ENCODE peak calls at places on chromosome 11, in nine cellular contexts. One of them, this sample, is unnamed.

GRCh38 chr11:119370486-119371046 is 10.9 kb downstream of the USP2 start:
- DNase-seq in MM.1S: peak; percentile 64
- DNase-seq in left ventricle myocardium inferior: peak; percentile 68
- DNase-seq in fibroblast of villous mesenchyme: peak; percentile 43
- DNase-seq in cardiac fibroblast: no peak
- DNase-seq in colonic mucosa: peak; percentile 66
- DNase-seq in Ammon's horn: no peak
- DNase-seq in heart left ventricle: peak; percentile 75
- DNase-seq in endothelial cell: no peak
- DNase-seq in this sample: no peak

GRCh38 chr11:5689551-5689983 is at the start of gene TRIM22:
- DNase-seq in fibroblast of villous mesenchyme: peak; percentile 85
- DNase-seq in cardiac fibroblast: peak; percentile 84
- DNase-seq in MM.1S: peak; percentile 74
- DNase-seq in left ventricle myocardium inferior: peak; percentile 20
- DNase-seq in heart left ventricle: peak; percentile 46
- DNase-seq in endothelial cell: no peak
- DNase-seq in colonic mucosa: peak; percentile 58
- DNase-seq in Ammon's horn: peak; percentile 64
- DNase-seq in this sample: no peak

GRCh38 chr11:92552942-92553341 is 328.3 kb downstream of the FAT3 start:
- DNase-seq in cardiac fibroblast: peak; percentile 4
- DNase-seq in colonic mucosa: no peak
- DNase-seq in Ammon's horn: no peak
- DNase-seq in fibroblast of villous mesenchyme: peak; percentile 7
- DNase-seq in endothelial cell: no peak
- DNase-seq in left ventricle myocardium inferior: no peak
- DNase-seq in MM.1S: peak; percentile 8
- DNase-seq in heart left ventricle: no peak
- DNase-seq in this sample: no peak

GRCh38 chr11:61728066-61728939 is 24.1 kb upstream of the MYRF start:
- DNase-seq in left ventricle myocardium inferior: no peak
- DNase-seq in MM.1S: no peak
- DNase-seq in Ammon's horn: no peak
- DNase-seq in cardiac fibroblast: no peak
- DNase-seq in heart left ventricle: no peak
- DNase-seq in endothelial cell: no peak
- DNase-seq in fibroblast of villous mesenchyme: no peak
- DNase-seq in colonic mucosa: no peak
- DNase-seq in this sample: no peak

GRCh38 chr11:117438371-117439000 is 110.8 kb downstream of the CEP164 start:
- DNase-seq in cardiac fibroblast: peak; percentile 4
- DNase-seq in fibroblast of villous mesenchyme: no peak
- DNase-seq in colonic mucosa: no peak
- DNase-seq in MM.1S: no peak
- DNase-seq in endothelial cell: no peak
- DNase-seq in heart left ventricle: no peak
- DNase-seq in Ammon's horn: peak; percentile 65
- DNase-seq in left ventricle myocardium inferior: no peak
- DNase-seq in this sample: no peak

GRCh38 chr11:65414776-65415498 is 7.7 kb upstream of the NEAT1 start:
- DNase-seq in cardiac fibroblast: peak; percentile 16
- DNase-seq in left ventricle myocardium inferior: peak; percentile 9
- DNase-seq in fibroblast of villous mesenchyme: peak; percentile 37
- DNase-seq in endothelial cell: no peak
- DNase-seq in colonic mucosa: no peak
- DNase-seq in heart left ventricle: no peak
- DNase-seq in Ammon's horn: peak; percentile 39
- DNase-seq in MM.1S: no peak
- DNase-seq in this sample: no peak

GRCh38 chr11:57643802-57644201 is 5.9 kb downstream of the YPEL4 start:
- DNase-seq in MM.1S: no peak
- DNase-seq in cardiac fibroblast: peak; percentile 71
- DNase-seq in colonic mucosa: no peak
- DNase-seq in heart left ventricle: no peak
- DNase-seq in fibroblast of villous mesenchyme: peak; percentile 38
- DNase-seq in endothelial cell: no peak
- DNase-seq in Ammon's horn: no peak
- DNase-seq in left ventricle myocardium inferior: no peak
- DNase-seq in this sample: no peak

GRCh38 chr11:19849107-19849789 is 136.6 kb downstream of the NAV2 start:
- DNase-seq in heart left ventricle: no peak
- DNase-seq in left ventricle myocardium inferior: peak; percentile 25
- DNase-seq in fibroblast of villous mesenchyme: peak; percentile 12
- DNase-seq in colonic mucosa: no peak
- DNase-seq in Ammon's horn: no peak
- DNase-seq in cardiac fibroblast: peak; percentile 55
- DNase-seq in MM.1S: no peak
- DNase-seq in endothelial cell: no peak
- DNase-seq in this sample: peak; percentile 84

GRCh38 chr11:36258730-36259360 is 30.4 kb downstream of the COMMD9 start:
- DNase-seq in endothelial cell: peak; percentile 75
- DNase-seq in Ammon's horn: peak; percentile 80
- DNase-seq in fibroblast of villous mesenchyme: peak; percentile 84
- DNase-seq in left ventricle myocardium inferior: peak; percentile 32
- DNase-seq in colonic mucosa: peak; percentile 31
- DNase-seq in heart left ventricle: peak; percentile 47
- DNase-seq in cardiac fibroblast: peak; percentile 91
- DNase-seq in MM.1S: peak; percentile 43
- DNase-seq in this sample: peak; percentile 62

GRCh38 chr11:118921929-118922744 is 3.6 kb downstream of the BCL9L start:
- DNase-seq in colonic mucosa: peak; percentile 87
- DNase-seq in left ventricle myocardium inferior: peak; percentile 87
- DNase-seq in MM.1S: no peak
- DNase-seq in Ammon's horn: peak; percentile 77
- DNase-seq in fibroblast of villous mesenchyme: peak; percentile 88
- DNase-seq in cardiac fibroblast: peak; percentile 96
- DNase-seq in endothelial cell: peak; percentile 18
- DNase-seq in heart left ventricle: peak; percentile 82
- DNase-seq in this sample: peak; percentile 95

GRCh38 chr11:60813324-60813723 is 28.2 kb downstream of the MS4A10 start:
- DNase-seq in fibroblast of villous mesenchyme: no peak
- DNase-seq in Ammon's horn: no peak
- DNase-seq in MM.1S: no peak
- DNase-seq in cardiac fibroblast: no peak
- DNase-seq in endothelial cell: no peak
- DNase-seq in left ventricle myocardium inferior: no peak
- DNase-seq in colonic mucosa: no peak
- DNase-seq in heart left ventricle: no peak
- DNase-seq in this sample: no peak

GRCh38 chr11:13009921-13010736 is 1.0 kb downstream of the RASSF10 start:
- DNase-seq in colonic mucosa: peak; percentile 46
- DNase-seq in endothelial cell: peak; percentile 51
- DNase-seq in left ventricle myocardium inferior: no peak
- DNase-seq in MM.1S: no peak
- DNase-seq in Ammon's horn: no peak
- DNase-seq in fibroblast of villous mesenchyme: no peak
- DNase-seq in heart left ventricle: peak; percentile 13
- DNase-seq in cardiac fibroblast: no peak
- DNase-seq in this sample: peak; percentile 45

GRCh38 chr11:114346709-114347141 is 50.5 kb downstream of the NNMT start:
- DNase-seq in Ammon's horn: no peak
- DNase-seq in left ventricle myocardium inferior: no peak
- DNase-seq in colonic mucosa: no peak
- DNase-seq in cardiac fibroblast: no peak
- DNase-seq in fibroblast of villous mesenchyme: peak; percentile 39
- DNase-seq in endothelial cell: no peak
- DNase-seq in heart left ventricle: no peak
- DNase-seq in MM.1S: peak; percentile 21
- DNase-seq in this sample: no peak

GRCh38 chr11:3893311-3893710 is 37.8 kb downstream of the STIM1 start:
- DNase-seq in Ammon's horn: no peak
- DNase-seq in heart left ventricle: no peak
- DNase-seq in MM.1S: no peak
- DNase-seq in cardiac fibroblast: no peak
- DNase-seq in colonic mucosa: no peak
- DNase-seq in left ventricle myocardium inferior: no peak
- DNase-seq in fibroblast of villous mesenchyme: no peak
- DNase-seq in endothelial cell: no peak
- DNase-seq in this sample: no peak

GRCh38 chr11:47860526-47860925 is 12.4 kb upstream of the NUP160 start:
- DNase-seq in fibroblast of villous mesenchyme: no peak
- DNase-seq in MM.1S: no peak
- DNase-seq in colonic mucosa: no peak
- DNase-seq in left ventricle myocardium inferior: no peak
- DNase-seq in cardiac fibroblast: no peak
- DNase-seq in endothelial cell: no peak
- DNase-seq in Ammon's horn: no peak
- DNase-seq in heart left ventricle: no peak
- DNase-seq in this sample: no peak

GRCh38 chr11:110196241-110196754 is 100.1 kb downstream of the RDX start:
- DNase-seq in Ammon's horn: no peak
- DNase-seq in endothelial cell: no peak
- DNase-seq in fibroblast of villous mesenchyme: peak; percentile 83
- DNase-seq in left ventricle myocardium inferior: no peak
- DNase-seq in heart left ventricle: no peak
- DNase-seq in MM.1S: no peak
- DNase-seq in colonic mucosa: no peak
- DNase-seq in cardiac fibroblast: peak; percentile 75
- DNase-seq in this sample: no peak

GRCh38 chr11:78070606-78071005 is 6.9 kb downstream of the THRSP start:
- DNase-seq in cardiac fibroblast: no peak
- DNase-seq in Ammon's horn: no peak
- DNase-seq in heart left ventricle: no peak
- DNase-seq in left ventricle myocardium inferior: no peak
- DNase-seq in colonic mucosa: no peak
- DNase-seq in fibroblast of villous mesenchyme: no peak
- DNase-seq in MM.1S: no peak
- DNase-seq in endothelial cell: no peak
- DNase-seq in this sample: no peak

GRCh38 chr11:13384837-13385417 is 78.1 kb downstream of the BTBD10 start:
- DNase-seq in cardiac fibroblast: peak; percentile 73
- DNase-seq in MM.1S: peak; percentile 25
- DNase-seq in colonic mucosa: peak; percentile 36
- DNase-seq in left ventricle myocardium inferior: no peak
- DNase-seq in heart left ventricle: no peak
- DNase-seq in Ammon's horn: peak; percentile 46
- DNase-seq in endothelial cell: peak; percentile 60
- DNase-seq in fibroblast of villous mesenchyme: peak; percentile 45
- DNase-seq in this sample: peak; percentile 23

GRCh38 chr11:84817998-84818397 is 809.1 kb downstream of the DLG2 start:
- DNase-seq in fibroblast of villous mesenchyme: no peak
- DNase-seq in Ammon's horn: no peak
- DNase-seq in cardiac fibroblast: no peak
- DNase-seq in heart left ventricle: no peak
- DNase-seq in MM.1S: no peak
- DNase-seq in colonic mucosa: no peak
- DNase-seq in endothelial cell: no peak
- DNase-seq in left ventricle myocardium inferior: no peak
- DNase-seq in this sample: no peak

GRCh38 chr11:61587541-61587941 is 6.7 kb upstream of the SYT7 start:
- DNase-seq in left ventricle myocardium inferior: peak; percentile 70
- DNase-seq in Ammon's horn: no peak
- DNase-seq in endothelial cell: peak; percentile 43
- DNase-seq in colonic mucosa: peak; percentile 60
- DNase-seq in heart left ventricle: peak; percentile 70
- DNase-seq in fibroblast of villous mesenchyme: no peak
- DNase-seq in cardiac fibroblast: peak; percentile 26
- DNase-seq in MM.1S: no peak
- DNase-seq in this sample: peak; percentile 33

GRCh38 chr11:43987384-43988039 is 45.1 kb downstream of the C11orf96 start:
- DNase-seq in cardiac fibroblast: peak; percentile 96
- DNase-seq in fibroblast of villous mesenchyme: peak; percentile 73
- DNase-seq in left ventricle myocardium inferior: peak; percentile 94
- DNase-seq in MM.1S: no peak
- DNase-seq in colonic mucosa: peak; percentile 68
- DNase-seq in heart left ventricle: peak; percentile 93
- DNase-seq in endothelial cell: no peak
- DNase-seq in Ammon's horn: peak; percentile 54
- DNase-seq in this sample: peak; percentile 78

GRCh38 chr11:65204646-65205601 is 23.2 kb downstream of the CAPN1 start:
- DNase-seq in colonic mucosa: no peak
- DNase-seq in endothelial cell: peak; percentile 79
- DNase-seq in fibroblast of villous mesenchyme: peak; percentile 30
- DNase-seq in Ammon's horn: peak; percentile 67
- DNase-seq in heart left ventricle: no peak
- DNase-seq in MM.1S: no peak
- DNase-seq in left ventricle myocardium inferior: no peak
- DNase-seq in cardiac fibroblast: peak; percentile 50
- DNase-seq in this sample: no peak

GRCh38 chr11:75591371-75591770 is 29.3 kb downstream of the SERPINH1 start:
- DNase-seq in MM.1S: no peak
- DNase-seq in left ventricle myocardium inferior: no peak
- DNase-seq in endothelial cell: no peak
- DNase-seq in cardiac fibroblast: no peak
- DNase-seq in fibroblast of villous mesenchyme: no peak
- DNase-seq in heart left ventricle: no peak
- DNase-seq in Ammon's horn: no peak
- DNase-seq in colonic mucosa: no peak
- DNase-seq in this sample: no peak

GRCh38 chr11:102187416-102188125 is 77.3 kb downstream of the YAP1 start:
- DNase-seq in Ammon's horn: no peak
- DNase-seq in colonic mucosa: no peak
- DNase-seq in left ventricle myocardium inferior: no peak
- DNase-seq in heart left ventricle: no peak
- DNase-seq in MM.1S: no peak
- DNase-seq in fibroblast of villous mesenchyme: peak; percentile 71
- DNase-seq in cardiac fibroblast: peak; percentile 63
- DNase-seq in endothelial cell: no peak
- DNase-seq in this sample: no peak

GRCh38 chr11:63901660-63902059 is 15.3 kb downstream of the RCOR2 start:
- DNase-seq in fibroblast of villous mesenchyme: peak; percentile 44
- DNase-seq in left ventricle myocardium inferior: no peak
- DNase-seq in MM.1S: no peak
- DNase-seq in colonic mucosa: no peak
- DNase-seq in Ammon's horn: no peak
- DNase-seq in endothelial cell: no peak
- DNase-seq in heart left ventricle: no peak
- DNase-seq in cardiac fibroblast: peak; percentile 41
- DNase-seq in this sample: no peak

GRCh38 chr11:95923730-95924413 is at the start of gene MTMR2:
- DNase-seq in fibroblast of villous mesenchyme: peak; percentile 72
- DNase-seq in left ventricle myocardium inferior: peak; percentile 80
- DNase-seq in colonic mucosa: peak; percentile 82
- DNase-seq in Ammon's horn: peak; percentile 84
- DNase-seq in MM.1S: peak; percentile 68
- DNase-seq in heart left ventricle: peak; percentile 84
- DNase-seq in endothelial cell: peak; percentile 84
- DNase-seq in cardiac fibroblast: peak; percentile 82
- DNase-seq in this sample: peak; percentile 82

This sample was measured in body of pancreas.